ENCODE peak calls at places on chromosomes 5 and 9, in four cellular contexts. G, L, W and M are unnamed samples.
A peak's percentile ranks its signal among the peaks of the same experiment; 100 is the strongest.

GRCh38 chr9:33375238-33375840 is 27.0 kb downstream of the AQP7 start:
- DNase-seq in G (peak; percentile 67), L (no peak), W (peak; percentile 50), M (peak; percentile 46)

GRCh38 chr5:55711531-55712022 is 547 bp downstream of the SLC38A9 start:
- DNase-seq in G (no peak), L (no peak), W (no peak), M (no peak)

GRCh38 chr5:118022062-118022461 is 966.3 kb downstream of the DTWD2 start:
- DNase-seq in G (no peak), L (no peak), W (no peak), M (no peak)

GRCh38 chr9:74562611-74563010 is 65.5 kb downstream of the RORB start:
- DNase-seq in G (no peak), L (no peak), W (no peak), M (no peak)

GRCh38 chr9:129587487-129588262 is 33.2 kb downstream of the C9orf50 start:
- DNase-seq in G (no peak), L (no peak), W (no peak), M (no peak)

GRCh38 chr9:74742792-74743389 is 144.8 kb downstream of the TRPM6 start:
- DNase-seq in G (no peak), L (no peak), W (peak; percentile 43), M (peak; percentile 23)

GRCh38 chr5:40676643-40677333 is 2.9 kb upstream of the PTGER4 start:
- DNase-seq in G (no peak), L (no peak), W (no peak), M (no peak)

GRCh38 chr5:132426525-132427138 is 57.1 kb downstream of the SLC22A5 start:
- DNase-seq in G (peak; percentile 93), L (peak; percentile 92), W (no peak), M (no peak)

GRCh38 chr5:177427211-177427822 is 841 bp downstream of the GRK6 start:
- DNase-seq in G (no peak), L (no peak), W (no peak), M (no peak)